ENCODE peak calls at places on chromosomes 6 and 20, in five cellular contexts. Q, T, L, P and J are unnamed samples.

GRCh38 chr20:17909745-17910345 is 58.7 kb downstream of the SNX5 start:
- DNase-seq in Q (peak; percentile 18), T (no peak), L (no peak), P (no peak), J (no peak)

GRCh38 chr20:50491926-50492634 is 18.1 kb upstream of the PTPN1 start:
- DNase-seq in Q (peak; percentile 80), T (no peak), L (no peak), P (no peak), J (no peak)

GRCh38 chr6:129936329-129937165 is 75.4 kb upstream of the TMEM244 start:
- DNase-seq in Q (peak; percentile 35), T (peak; percentile 34), L (no peak), P (peak; percentile 25), J (no peak)

GRCh38 chr20:61702246-61702645 is 363.4 kb downstream of the TAF4 start:
- DNase-seq in Q (no peak), T (no peak), L (no peak), P (no peak), J (no peak)

GRCh38 chr6:4610256-4610655 is 165.9 kb upstream of the CDYL start:
- DNase-seq in Q (peak; percentile 87), T (no peak), L (no peak), P (no peak), J (no peak)

GRCh38 chr6:163782436-163783003 is 368.0 kb downstream of the QKI start:
- DNase-seq in Q (no peak), T (no peak), L (no peak), P (no peak), J (no peak)

GRCh38 chr20:62572980-62573379 is 69.3 kb upstream of the SLCO4A1 start:
- DNase-seq in Q (no peak), T (no peak), L (no peak), P (no peak), J (no peak)

GRCh38 chr6:133724726-133725125 is 164.2 kb upstream of the TCF21 start:
- DNase-seq in Q (peak; percentile 57), T (no peak), L (no peak), P (no peak), J (no peak)

GRCh38 chr6:4180653-4181255 is 45.4 kb upstream of the ECI2 start:
- DNase-seq in Q (peak; percentile 32), T (no peak), L (no peak), P (no peak), J (no peak)

GRCh38 chr6:30037182-30037788 is 23.8 kb upstream of the POLR1H start:
- DNase-seq in Q (no peak), T (no peak), L (no peak), P (no peak), J (no peak)

GRCh38 chr6:4270799-4271198 is 135.4 kb upstream of the ECI2 start:
- DNase-seq in Q (peak; percentile 78), T (no peak), L (no peak), P (no peak), J (no peak)

GRCh38 chr20:44856847-44857448 is 28.6 kb upstream of the YWHAB start:
- DNase-seq in Q (no peak), T (no peak), L (no peak), P (no peak), J (no peak)

GRCh38 chr6:166424431-166424830 is 41.7 kb upstream of the MPC1 start:
- DNase-seq in Q (no peak), T (no peak), L (no peak), P (peak; percentile 25), J (no peak)

GRCh38 chr6:42322676-42323075 is 105.0 kb upstream of the MRPS10 start:
- DNase-seq in Q (no peak), T (no peak), L (no peak), P (no peak), J (no peak)

GRCh38 chr6:159943101-159943632 is 25.7 kb upstream of the IGF2R start:
- DNase-seq in Q (peak; percentile 37), T (no peak), L (no peak), P (no peak), J (no peak)

GRCh38 chr20:10679269-10679668 is 5.5 kb upstream of the JAG1 start:
- DNase-seq in Q (no peak), T (no peak), L (no peak), P (no peak), J (no peak)